ENCODE peak calls at places on chromosomes 1 and 21, in six cellular contexts. S, Q, M, W, H and U are unnamed samples.

GRCh38 chr1:218778257-218778656 is 395.4 kb upstream of the LYPLAL1 start:
- DNase-seq in S (no peak), Q (no peak), H (no peak), M (peak), W (no peak), U (no peak)

GRCh38 chr1:192951961-192952460 is 107.1 kb downstream of the UCHL5 start:
- DNase-seq in H (no peak), S (no peak), M (peak), W (no peak), Q (no peak), U (no peak)

GRCh38 chr1:202501281-202501680 is 152.8 kb downstream of the PPP1R12B start:
- DNase-seq in W (peak), S (no peak), H (no peak), M (peak), Q (peak), U (no peak)

GRCh38 chr1:103416681-103417318 is 108.7 kb upstream of the RNPC3 start:
- DNase-seq in H (no peak), Q (no peak), S (no peak), M (peak), W (no peak), U (no peak)

GRCh38 chr1:32438136-32438535 is 26.7 kb upstream of the ZBTB8B start:
- DNase-seq in H (no peak), M (no peak), Q (no peak), S (no peak), W (no peak), U (no peak)

GRCh38 chr21:38277501-38278111 is 20.8 kb downstream of the KCNJ15 start:
- DNase-seq in H (peak), S (no peak), Q (no peak), W (peak), M (peak), U (no peak)

GRCh38 chr1:14442669-14443068 is 155.8 kb upstream of the KAZN start:
- DNase-seq in M (no peak), W (no peak), Q (no peak), H (no peak), S (no peak), U (no peak)

GRCh38 chr1:164731161-164731747 is 172.3 kb downstream of the PBX1 start:
- DNase-seq in S (no peak), Q (no peak), W (no peak), H (peak), M (no peak), U (no peak)

GRCh38 chr1:57072775-57073174 is 107.0 kb upstream of the C8B start:
- DNase-seq in H (no peak), W (no peak), M (no peak), Q (no peak), S (no peak), U (no peak)

GRCh38 chr1:97307151-97307550 is 585.6 kb downstream of the PTBP2 start:
- DNase-seq in H (no peak), S (no peak), Q (no peak), M (no peak), W (no peak), U (no peak)

GRCh38 chr1:107787299-107787698 is 177.7 kb downstream of the VAV3 start:
- DNase-seq in M (no peak), W (no peak), Q (no peak), H (no peak), S (no peak), U (no peak)

GRCh38 chr1:31700468-31701136 is 3.2 kb downstream of the COL16A1 start:
- DNase-seq in M (no peak), S (no peak), H (no peak), Q (no peak), W (no peak), U (no peak)